ENCODE peak calls at places on chromosomes 16 and 17, in four cellular contexts. Y is mucosa of descending colon, E is bronchial epithelial cell, P is left lung. L is an unnamed sample.
A peak's percentile ranks its signal among the peaks of the same experiment; 100 is the strongest.

GRCh38 chr16:50516401-50516800 is 31.8 kb upstream of the NKD1 start:
- DNase-seq in Y (no peak), E (no peak), P (no peak), L (no peak)

GRCh38 chr17:9705745-9706144 is 60.4 kb downstream of the USP43 start:
- DNase-seq in Y (no peak), E (no peak), P (no peak), L (no peak)

GRCh38 chr17:17782425-17783120 is 54.2 kb downstream of the SREBF1 start:
- DNase-seq in Y (peak; percentile 59), E (no peak), P (no peak), L (no peak)

GRCh38 chr17:29565643-29566472 is 979 bp downstream of the ABHD15 start:
- DNase-seq in Y (peak; percentile 82), E (peak; percentile 29), P (peak; percentile 93), L (no peak)

GRCh38 chr16:71383054-71383773 is 24.7 kb downstream of the CALB2 start:
- DNase-seq in Y (no peak), E (peak; percentile 47), P (no peak), L (no peak)

GRCh38 chr16:69924777-69925191 is 26.4 kb upstream of the CLEC18A start:
- DNase-seq in Y (no peak), E (peak; percentile 55), P (no peak), L (no peak)

GRCh38 chr16:87780385-87780989 is 14.7 kb upstream of the KLHDC4 start:
- DNase-seq in Y (no peak), E (peak; percentile 67), P (no peak), L (no peak)

GRCh38 chr16:27318399-27319256 is 4.9 kb downstream of the IL4R start:
- DNase-seq in Y (peak; percentile 45), E (peak; percentile 100), P (peak; percentile 90), L (no peak)

GRCh38 chr16:24668481-24669001 is 60.9 kb upstream of the TNRC6A start:
- DNase-seq in Y (no peak), E (peak; percentile 48), P (no peak), L (no peak)

GRCh38 chr17:73513426-73513825 is 130.8 kb downstream of the SDK2 start:
- DNase-seq in Y (no peak), E (no peak), P (no peak), L (no peak)

GRCh38 chr17:58172369-58173071 is 5.7 kb downstream of the OR4D2 start:
- DNase-seq in Y (no peak), E (peak; percentile 52), P (no peak), L (no peak)

DNA sequence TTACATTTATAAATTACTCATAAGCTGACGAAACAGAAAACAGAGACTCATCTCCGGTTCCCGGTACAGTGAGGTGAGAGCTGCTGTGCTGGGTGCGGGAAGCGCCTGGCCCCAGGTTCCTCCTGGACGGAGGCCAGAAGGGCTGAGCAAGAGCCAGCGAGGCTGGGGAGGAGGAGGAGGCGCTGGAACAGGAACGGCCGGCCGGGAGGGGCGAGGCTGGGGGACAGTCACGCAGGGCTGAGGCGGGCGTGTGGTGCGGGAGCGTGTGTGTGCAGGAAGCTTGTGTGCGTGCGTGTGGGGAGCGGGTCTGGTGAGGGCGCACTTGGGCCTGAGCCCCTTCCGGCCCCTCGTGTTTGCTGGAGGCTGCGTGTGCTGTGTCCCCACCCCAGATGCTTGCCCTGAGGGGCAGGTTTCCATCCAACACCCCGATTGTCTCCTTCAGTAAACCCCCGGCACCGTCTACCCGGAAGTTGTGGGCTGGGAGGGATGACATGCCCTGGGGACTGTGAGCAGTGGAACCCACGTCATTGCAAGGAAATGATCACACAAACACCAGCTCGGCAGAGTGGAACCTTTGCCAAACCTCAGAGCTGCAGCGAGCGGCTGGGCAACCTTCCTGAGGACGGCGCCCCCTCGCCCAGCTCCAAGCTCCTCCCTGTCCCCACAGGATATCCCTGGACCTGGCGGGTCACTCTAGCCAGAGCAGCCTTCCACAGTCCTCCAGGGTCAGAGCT is 19.4 kb downstream of the CD7 start:
- DNase-seq in Y (peak; percentile 94), E (peak; percentile 96), P (peak; percentile 97), L (peak; percentile 89)
- H3K4me3 ChIP-seq in Y (peak overlapping the region; percentile 11), E (peak overlapping the region; percentile 37), P (peak overlapping the region; percentile 19), L (peak overlapping the region; percentile 25)

GRCh38 chr17:77217566-77217965 is 76.8 kb downstream of the SEC14L1 start:
- DNase-seq in Y (no peak), E (no peak), P (no peak), L (no peak)
- H3K4me3 ChIP-seq in Y (no peak overlapping the region), E (no peak overlapping the region), P (no peak overlapping the region), L (no peak overlapping the region)

GRCh38 chr17:67656494-67657203 is 61.1 kb upstream of the NOL11 start:
- DNase-seq in Y (no peak), E (no peak), P (no peak), L (no peak)

GRCh38 chr17:67652433-67652832 is 65.3 kb upstream of the NOL11 start:
- DNase-seq in Y (no peak), E (no peak), P (no peak), L (no peak)

GRCh38 chr17:67658265-67658664 is 59.5 kb upstream of the NOL11 start:
- DNase-seq in Y (no peak), E (no peak), P (no peak), L (no peak)

GRCh38 chr17:67657596-67657995 is 60.1 kb upstream of the NOL11 start:
- DNase-seq in Y (no peak), E (no peak), P (no peak), L (no peak)

GRCh38 chr17:67655478-67656148 is 62.1 kb upstream of the NOL11 start:
- DNase-seq in Y (no peak), E (no peak), P (no peak), L (no peak)
- H3K4me3 ChIP-seq in Y (no peak overlapping the region), E (no peak overlapping the region), P (no peak overlapping the region), L (no peak overlapping the region)

GRCh38 chr17:49677134-49677932 is 564 bp downstream of the SPOP start:
- DNase-seq in Y (peak; percentile 97), E (peak; percentile 76), P (peak; percentile 99), L (peak; percentile 71)
- H3K4me3 ChIP-seq in Y (peak overlapping the region; percentile 30), E (peak overlapping the region; percentile 89), P (peak overlapping the region; percentile 58), L (peak overlapping the region; percentile 79)

DNA sequence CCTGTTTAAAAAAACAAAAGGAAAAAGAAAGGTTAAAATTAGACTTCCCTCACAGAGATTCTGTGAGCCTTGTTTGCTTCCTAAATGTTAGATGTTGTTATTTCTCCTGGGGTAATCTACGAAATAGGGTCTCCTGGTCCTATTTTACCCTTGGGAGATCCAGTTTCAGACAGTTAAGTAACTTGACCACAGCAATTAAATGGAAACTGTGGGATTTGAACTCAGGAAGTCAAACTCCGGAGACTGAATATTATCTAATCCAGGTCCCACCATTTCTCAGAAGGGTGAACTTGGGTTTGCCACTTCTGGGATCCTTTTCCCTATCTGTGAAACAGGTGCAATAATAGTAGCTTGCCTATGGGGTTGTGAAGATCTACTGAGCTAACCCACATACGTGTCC is 6.4 kb upstream of the TMC5 start:
- DNase-seq in Y (no peak), E (no peak), P (no peak), L (no peak)
- H3K4me3 ChIP-seq in Y (no peak overlapping the region), E (no peak overlapping the region), P (peak overlapping the region; percentile 50), L (peak overlapping the region; percentile 62)

L was measured in esophagus squamous epithelium.